ENCODE peak calls at places on chromosome 1, in ten cellular contexts. K, I, R, Q, X, B, V, J, S and F are unnamed samples. For H3K4me1, the result is how much of the 10 kb centered on the place peaks cover.

GRCh38 chr1:114468047-114468446 is 43.0 kb downstream of the TRIM33 start:
- DNase-seq in J (no peak), I (peak), Q (no peak), X (no peak), B (no peak), V (no peak), R (no peak), S (no peak), K (no peak), F (no peak)

GRCh38 chr1:23393706-23394105 is 24.1 kb upstream of the ZNF436 start:
- DNase-seq in B (peak), V (peak), R (peak), J (no peak), I (no peak), X (peak), K (no peak), S (peak), Q (no peak), F (no peak)

GRCh38 chr1:81848880-81849500 is 48.3 kb downstream of the ADGRL2 start:
- DNase-seq in X (no peak), K (no peak), R (no peak), J (no peak), Q (peak), S (no peak), I (no peak), V (no peak), B (no peak), F (no peak)

GRCh38 chr1:94522304-94522703 is 19.3 kb downstream of the F3 start:
- DNase-seq in X (no peak), Q (peak), I (no peak), S (no peak), J (no peak), K (no peak), B (peak), R (no peak), V (no peak), F (no peak)

GRCh38 chr1:7267493-7267892 is 482.2 kb downstream of the CAMTA1 start:
- DNase-seq in X (no peak), V (no peak), I (no peak), S (no peak), Q (no peak), R (no peak), K (no peak), J (no peak), B (no peak), F (no peak)

GRCh38 chr1:103250441-103250861 is 142.1 kb upstream of the COL11A1 start:
- DNase-seq in K (no peak), J (no peak), I (no peak), Q (peak), X (no peak), B (no peak), S (no peak), R (no peak), V (no peak), F (peak)

GRCh38 chr1:219938706-219939105 is 10.3 kb upstream of the SLC30A10 start:
- DNase-seq in I (no peak), B (no peak), V (no peak), X (no peak), J (no peak), Q (no peak), K (no peak), R (no peak), S (no peak), F (no peak)

GRCh38 chr1:218361298-218362065 is 16.3 kb downstream of the TGFB2 start:
- DNase-seq in I (no peak), B (no peak), Q (no peak), V (no peak), K (no peak), S (no peak), J (no peak), R (peak), X (no peak), F (no peak)

GRCh38 chr1:247378334-247379073 is 37.5 kb upstream of the NLRP3 start:
- DNase-seq in R (no peak), B (no peak), X (no peak), I (no peak), Q (no peak), J (no peak), K (no peak), V (no peak), S (no peak), F (no peak)

GRCh38 chr1:83097715-83098613 is 901.0 kb downstream of the TTLL7 start:
- DNase-seq in V (no peak), R (no peak), K (no peak), Q (no peak), J (no peak), I (no peak), X (no peak), S (no peak), B (no peak), F (no peak)

GRCh38 chr1:240598201-240598600 is 13.8 kb downstream of the GREM2 start:
- DNase-seq in R (no peak), I (no peak), J (no peak), X (no peak), S (no peak), B (no peak), K (no peak), V (no peak), Q (no peak), F (no peak)

GRCh38 chr1:183804916-183805734 is at the start of gene RGL1:
- DNase-seq in V (peak), R (peak), Q (no peak), B (peak), K (peak), I (peak), X (peak), S (peak), J (no peak), F (no peak)

GRCh38 chr1:152870831-152871730 is 7.0 kb upstream of the SMCP start:
- DNase-seq in X (no peak), Q (peak), I (peak), K (no peak), B (no peak), S (no peak), J (no peak), V (no peak), R (no peak), F (peak)

GRCh38 chr1:37294096-37294495 is 180.3 kb upstream of the ZC3H12A start:
- DNase-seq in X (no peak), I (no peak), J (no peak), B (no peak), S (no peak), K (no peak), V (no peak), Q (no peak), R (no peak), F (no peak)

GRCh38 chr1:208858738-208859137 is 614.6 kb upstream of the PLXNA2 start:
- DNase-seq in B (no peak), S (no peak), X (no peak), I (no peak), Q (no peak), R (no peak), K (no peak), V (no peak), J (no peak), F (no peak)

GRCh38 chr1:206909883-206910318 is 11.8 kb downstream of the FCMR start:
- DNase-seq in S (no peak), V (no peak), X (no peak), Q (no peak), B (no peak), K (no peak), I (no peak), R (no peak), J (no peak), F (no peak)

GRCh38 chr1:238377280-238377919 is 486.7 kb upstream of the ZP4 start:
- DNase-seq in Q (peak), R (no peak), K (no peak), S (no peak), I (no peak), J (no peak), V (no peak), B (no peak), X (no peak), F (peak)

GRCh38 chr1:185050823-185051451 is 5.6 kb downstream of the RNF2 start:
- DNase-seq in K (no peak), R (no peak), I (no peak), X (no peak), Q (no peak), B (no peak), S (no peak), J (no peak), V (no peak), F (no peak)

GRCh38 chr1:228369608-228370438 is 36.8 kb downstream of the TRIM11 start:
- DNase-seq in K (peak), I (no peak), B (no peak), J (no peak), S (peak), V (no peak), X (no peak), Q (no peak), R (no peak), F (no peak)

GRCh38 chr1:169107673-169108160 is 1.2 kb downstream of the ATP1B1 start:
- DNase-seq in B (peak), R (peak), V (no peak), K (no peak), I (peak), S (no peak), X (peak), Q (no peak), J (no peak), F (no peak)

GRCh38 chr1:179824265-179824664 is 53.3 kb downstream of the TOR1AIP2 start:
- DNase-seq in B (no peak), S (peak), Q (no peak), X (no peak), V (no peak), R (no peak), I (no peak), K (no peak), J (no peak), F (no peak)

GRCh38 chr1:226884116-226884515 is 13.7 kb downstream of the PSEN2 start:
- DNase-seq in J (no peak), X (no peak), K (no peak), Q (no peak), I (peak), B (no peak), S (no peak), V (no peak), R (no peak), F (no peak)

GRCh38 chr1:28507646-28508434 is 2.0 kb downstream of the RCC1 start:
- DNase-seq in J (no peak), K (no peak), Q (no peak), X (no peak), R (no peak), B (no peak), V (no peak), S (peak), I (no peak), F (no peak)

GRCh38 chr1:33032126-33032869 is 4.4 kb downstream of the AK2 start:
- DNase-seq in R (no peak), I (no peak), J (no peak), B (no peak), K (no peak), Q (no peak), V (no peak), S (no peak), X (no peak), F (no peak)

GRCh38 chr1:181044449-181044966 is 10.7 kb downstream of the MR1 start:
- DNase-seq in J (no peak), V (no peak), S (no peak), X (no peak), Q (no peak), I (peak), R (no peak), K (peak), B (no peak), F (no peak)

GRCh38 chr1:67838180-67838912 is 5.1 kb upstream of the GNG12 start:
- DNase-seq in Q (no peak), V (no peak), R (no peak), B (no peak), S (no peak), I (no peak), X (no peak), K (no peak), J (no peak), F (no peak)

GRCh38 chr1:31583995-31584868 is 7.9 kb downstream of the TINAGL1 start:
- DNase-seq in Q (no peak), X (peak), J (no peak), R (peak), B (peak), V (peak), K (no peak), I (no peak), S (peak), F (no peak)
- H3K4me3 ChIP-seq in Q (no peak), X (peak), J (no peak), R (peak), B (peak), V (peak), K (no peak), I (no peak), S (no peak), F (no peak)

DNA sequence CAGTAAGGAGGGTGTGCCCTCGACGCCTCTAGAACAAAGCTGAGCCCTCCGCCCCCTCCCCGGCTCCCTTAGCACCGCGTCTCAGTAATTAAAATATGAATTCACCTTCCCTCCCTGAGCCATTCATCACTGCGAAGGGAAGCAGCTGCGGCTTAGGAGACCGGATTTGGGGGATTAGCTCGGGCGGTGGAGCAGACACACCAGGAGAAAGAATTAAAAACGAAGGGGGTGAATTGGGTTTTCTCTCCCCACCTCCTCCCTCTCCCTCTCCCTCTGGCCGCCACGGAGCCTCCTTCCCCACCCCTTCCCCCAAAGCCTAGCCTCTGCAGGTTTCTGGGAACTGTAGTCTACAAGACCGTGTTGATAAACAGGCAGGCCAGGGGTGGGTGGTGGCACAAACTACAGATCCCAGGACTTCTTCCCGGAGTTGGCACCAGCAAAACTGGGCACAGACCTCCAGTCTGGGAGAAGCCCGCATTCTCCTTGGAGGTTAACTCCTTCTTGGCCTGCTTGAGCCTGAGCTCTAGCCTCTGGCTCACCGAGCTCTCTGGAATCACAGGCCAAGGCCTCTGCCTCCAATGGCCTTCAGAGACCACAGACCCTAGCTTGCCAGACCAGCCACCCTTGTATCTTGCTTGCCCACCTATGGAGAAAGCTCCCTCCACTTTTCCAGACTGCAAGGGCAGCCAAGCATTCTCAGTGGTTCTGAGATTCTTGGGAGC is 10.8 kb downstream of the BLACAT1 start:
- DNase-seq in R (no peak), X (no peak), V (no peak), S (peak), Q (peak), B (peak), I (no peak), K (no peak), J (no peak), F (no peak)
- H3K4me1 ChIP-seq in R (under half), X (half or more), V (under half), S (under half), Q (half or more), B (half or more), I (under half), K (under half), J (under half), F (half or more)

DNA sequence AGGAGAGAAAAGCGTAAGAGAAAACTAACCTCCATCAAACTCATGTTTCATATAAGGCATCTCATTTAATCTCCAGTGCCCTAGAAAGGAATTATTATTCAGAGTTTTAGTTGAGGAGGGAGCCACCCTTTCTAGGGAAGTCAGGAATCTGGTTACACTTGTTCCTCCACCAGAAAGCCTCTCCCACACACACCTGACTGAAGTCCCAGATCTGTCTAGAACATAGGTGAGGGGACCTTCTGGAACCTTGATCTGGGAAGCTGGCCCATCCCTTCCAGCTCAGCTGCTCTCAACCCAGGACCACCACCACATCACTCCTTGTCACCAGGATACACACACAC is 1.9 kb upstream of the DENND2D start:
- DNase-seq in K (no peak), S (no peak), B (no peak), Q (no peak), V (no peak), I (no peak), X (no peak), J (no peak), R (no peak), F (no peak)
- H3K4me3 ChIP-seq in K (peak), S (no peak), B (no peak), Q (no peak), V (no peak), I (peak), X (no peak), J (peak), R (no peak), F (no peak)

DNA sequence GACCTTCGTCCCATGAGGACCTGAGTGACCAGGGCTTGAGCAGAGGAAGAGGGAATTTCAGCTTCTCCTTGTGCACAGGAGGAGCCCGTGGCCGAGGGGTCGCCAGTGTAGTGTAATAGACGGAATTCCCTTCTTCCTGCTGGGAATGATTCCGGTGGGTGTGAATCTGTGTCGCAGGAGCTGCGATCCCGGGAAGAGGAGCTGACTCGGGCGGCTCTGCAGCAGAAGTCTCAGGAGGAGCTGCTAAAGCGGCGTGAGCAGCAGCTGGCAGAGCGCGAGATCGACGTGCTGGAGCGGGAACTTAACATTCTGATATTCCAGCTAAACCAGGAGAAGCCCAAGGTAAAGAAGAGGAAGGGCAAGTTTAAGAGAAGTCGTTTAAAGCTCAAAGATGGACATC is 34.4 kb downstream of the MAP3K21 start:
- DNase-seq in I (no peak), B (no peak), X (no peak), Q (no peak), J (no peak), S (no peak), V (no peak), R (no peak), K (no peak), F (no peak)
- H3K4me1 ChIP-seq in I (under half), B (under half), X (under half), Q (under half), J (under half), S (under half), V (under half), R (under half), K (under half), F (under half)

DNA sequence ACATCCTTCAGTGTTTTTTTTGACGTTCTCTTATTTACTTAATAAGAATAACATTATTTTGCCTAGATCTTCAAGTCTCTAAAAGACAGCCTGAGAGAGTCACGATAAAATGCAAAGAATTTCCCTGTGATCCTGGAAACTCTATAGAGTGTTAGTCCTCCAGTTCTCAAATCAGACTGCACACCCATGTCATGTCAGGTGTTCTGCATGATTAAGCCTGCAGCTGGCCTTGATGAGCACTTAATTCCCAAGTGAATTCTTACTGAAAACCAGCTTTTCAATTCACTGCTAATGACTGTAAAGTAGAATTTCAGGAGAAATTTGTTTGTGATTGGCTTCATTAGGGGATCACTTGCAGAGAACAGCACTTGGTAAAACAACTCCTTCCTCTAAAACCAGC is 41.9 kb downstream of the CHML start:
- DNase-seq in B (no peak), S (no peak), I (no peak), R (no peak), Q (no peak), J (no peak), X (no peak), V (no peak), K (no peak), F (no peak)
- H3K4me3 ChIP-seq in B (no peak), S (no peak), I (no peak), R (no peak), Q (no peak), J (no peak), X (no peak), V (no peak), K (no peak), F (no peak)

DNA sequence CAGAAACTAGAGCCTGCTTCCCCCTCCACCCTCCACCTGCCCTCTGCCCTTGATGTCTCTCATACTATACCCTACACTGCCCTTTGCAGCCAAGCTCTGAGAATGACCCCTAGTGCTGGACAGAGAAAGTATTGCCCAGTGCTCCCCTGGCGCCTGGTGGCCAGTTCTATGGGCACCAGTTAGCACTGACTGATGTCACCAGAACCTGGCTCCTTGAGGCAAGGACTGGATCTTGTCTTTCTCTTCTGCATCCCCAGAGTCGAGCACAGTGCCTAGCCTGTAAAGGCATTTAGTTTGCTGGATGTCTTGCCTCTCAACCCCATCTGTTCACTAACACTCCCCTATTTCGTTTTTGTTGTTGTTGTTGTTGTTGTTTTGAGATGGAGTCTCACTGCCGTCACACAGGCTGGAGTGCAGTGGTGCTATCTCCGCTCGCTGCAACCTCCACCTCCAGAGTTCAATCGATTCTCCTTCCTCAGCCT is 5.9 kb downstream of the PHLDA3 start:
- DNase-seq in S (no peak), Q (no peak), K (no peak), X (no peak), J (no peak), R (no peak), B (no peak), I (no peak), V (no peak), F (no peak)
- H3K4me1 ChIP-seq in S (under half), Q (under half), K (under half), X (half or more), J (under half), R (under half), B (under half), I (under half), V (under half), F (under half)

GRCh38 chr1:65207317-65207716 is 59.3 kb downstream of the AK4 start:
- DNase-seq in I (peak), V (no peak), Q (no peak), J (no peak), S (no peak), K (no peak), B (no peak), R (no peak), X (no peak), F (no peak)
- H3K4me3 ChIP-seq in I (no peak), V (no peak), Q (no peak), J (no peak), S (no peak), K (no peak), B (no peak), R (no peak), X (no peak), F (no peak)